ENCODE peak calls at places on chromosomes 2 and 18, in nine cellular contexts. D, F, T, B, W, R, L, I and A are unnamed samples.

GRCh38 chr2:234290671-234291070 is 206.2 kb downstream of the ARL4C start:
- DNase-seq in D (peak), F (no peak), T (no peak), B (peak), W (peak), R (peak), L (no peak), I (no peak), A (peak)

GRCh38 chr2:63790913-63791312 is 50.8 kb upstream of the UGP2 start:
- DNase-seq in D (no peak), F (no peak), T (peak), B (no peak), W (no peak), R (no peak), L (peak), I (peak), A (no peak)

GRCh38 chr2:155218945-155219344 is 520.5 kb downstream of the KCNJ3 start:
- DNase-seq in D (peak), F (no peak), T (no peak), B (peak), W (no peak), R (no peak), L (no peak), I (no peak), A (no peak)

GRCh38 chr2:100197643-100198153 is 55.3 kb upstream of the AFF3 start:
- DNase-seq in D (no peak), F (peak), T (peak), B (no peak), W (peak), R (no peak), L (peak), I (peak), A (no peak)

GRCh38 chr18:61657066-61657732 is 235.6 kb downstream of the RNF152 start:
- DNase-seq in D (no peak), F (no peak), T (no peak), B (no peak), W (no peak), R (no peak), L (no peak), I (no peak), A (no peak)

GRCh38 chr18:48947583-48947982 is 3.2 kb downstream of the SMAD7 start:
- DNase-seq in D (no peak), F (peak), T (no peak), B (no peak), W (no peak), R (peak), L (no peak), I (no peak), A (no peak)

GRCh38 chr2:102796337-102796736 is 34.5 kb downstream of the TMEM182 start:
- DNase-seq in D (no peak), F (no peak), T (no peak), B (no peak), W (peak), R (peak), L (no peak), I (no peak), A (no peak)

GRCh38 chr2:36376992-36377738 is 21.6 kb downstream of the CRIM1 start:
- DNase-seq in D (no peak), F (peak), T (no peak), B (no peak), W (no peak), R (no peak), L (no peak), I (no peak), A (no peak)

GRCh38 chr18:13500227-13500865 is 226.0 kb downstream of the FAM210A start:
- DNase-seq in D (no peak), F (peak), T (peak), B (no peak), W (peak), R (no peak), L (peak), I (peak), A (peak)

GRCh38 chr2:106531676-106532075 is 44.5 kb downstream of the CD8B2 start:
- DNase-seq in D (no peak), F (no peak), T (no peak), B (no peak), W (no peak), R (no peak), L (no peak), I (peak), A (no peak)

GRCh38 chr2:216911886-216912285 is 52.0 kb upstream of the TNP1 start:
- DNase-seq in D (no peak), F (no peak), T (peak), B (no peak), W (no peak), R (no peak), L (peak), I (peak), A (no peak)

GRCh38 chr2:225207026-225207425 is 164.8 kb upstream of the DOCK10 start:
- DNase-seq in D (no peak), F (no peak), T (no peak), B (no peak), W (no peak), R (no peak), L (no peak), I (no peak), A (no peak)

GRCh38 chr18:10330428-10330827 is 124.0 kb upstream of the APCDD1 start:
- DNase-seq in D (no peak), F (no peak), T (no peak), B (no peak), W (no peak), R (no peak), L (no peak), I (no peak), A (no peak)

GRCh38 chr2:216956820-216957493 is 97.1 kb upstream of the TNP1 start:
- DNase-seq in D (no peak), F (no peak), T (peak), B (no peak), W (no peak), R (no peak), L (no peak), I (peak), A (no peak)

GRCh38 chr18:10850828-10851227 is 298.5 kb downstream of the PIEZO2 start:
- DNase-seq in D (no peak), F (no peak), T (no peak), B (no peak), W (no peak), R (no peak), L (no peak), I (no peak), A (no peak)

GRCh38 chr18:29862824-29863223 is 1179.7 kb downstream of the DSC3 start:
- DNase-seq in D (no peak), F (no peak), T (no peak), B (no peak), W (no peak), R (no peak), L (no peak), I (no peak), A (no peak)

GRCh38 chr2:98479959-98480524 is 35.4 kb downstream of the INPP4A start:
- DNase-seq in D (peak), F (peak), T (peak), B (peak), W (peak), R (peak), L (no peak), I (peak), A (no peak)

GRCh38 chr2:220198911-220199310 is 571.5 kb downstream of the SLC4A3 start:
- DNase-seq in D (no peak), F (no peak), T (peak), B (no peak), W (no peak), R (no peak), L (peak), I (peak), A (no peak)

GRCh38 chr2:68993660-68994059 is 19.2 kb downstream of the GKN1 start:
- DNase-seq in D (no peak), F (no peak), T (no peak), B (no peak), W (no peak), R (no peak), L (no peak), I (no peak), A (no peak)

GRCh38 chr2:177334940-177335543 is 57.5 kb upstream of the AGPS start:
- DNase-seq in D (peak), F (no peak), T (peak), B (peak), W (peak), R (no peak), L (no peak), I (peak), A (no peak)

GRCh38 chr2:240857039-240858008 is 11.3 kb upstream of the AGXT start:
- DNase-seq in D (no peak), F (no peak), T (no peak), B (no peak), W (no peak), R (peak), L (no peak), I (no peak), A (no peak)

DNA sequence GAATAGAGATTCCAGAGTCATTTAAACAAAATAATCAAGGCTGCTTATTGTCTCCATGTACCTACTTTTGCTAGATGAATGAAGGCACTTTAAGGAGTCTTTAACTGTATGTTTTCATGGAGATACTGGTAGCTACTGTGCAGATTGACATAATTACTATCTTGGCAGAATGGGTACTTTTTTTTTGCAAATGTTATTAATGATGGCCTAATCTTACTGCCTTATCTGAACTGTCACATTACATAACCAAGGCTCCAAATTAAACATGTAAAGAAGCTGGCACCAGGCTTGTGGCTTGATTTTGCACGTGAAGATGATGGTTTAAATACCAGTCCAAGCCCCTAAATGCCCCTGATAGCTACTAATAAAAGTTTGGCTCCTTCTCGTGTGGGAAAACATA is 4.0 kb downstream of the TRIB2 start:
- DNase-seq in D (no peak), F (no peak), T (no peak), B (no peak), W (no peak), R (no peak), L (no peak), I (no peak), A (no peak)
- H3K4me3 ChIP-seq in D (no peak), F (peak), T (peak), B (no peak), W (peak), R (peak), L (peak), I (peak), A (no peak)

GRCh38 chr2:73895473-73895872 is 2.7 kb downstream of the ACTG2 start:
- DNase-seq in D (no peak), F (no peak), T (no peak), B (no peak), W (no peak), R (no peak), L (no peak), I (no peak), A (no peak)

GRCh38 chr2:73893764-73894474 is 1.1 kb downstream of the ACTG2 start:
- DNase-seq in D (no peak), F (no peak), T (no peak), B (no peak), W (no peak), R (no peak), L (no peak), I (no peak), A (no peak)

GRCh38 chr2:73894475-73894850 is 1.7 kb downstream of the ACTG2 start:
- DNase-seq in D (no peak), F (no peak), T (no peak), B (no peak), W (no peak), R (no peak), L (no peak), I (no peak), A (no peak)

GRCh38 chr2:73896362-73897239 is 3.8 kb downstream of the ACTG2 start:
- DNase-seq in D (peak), F (no peak), T (peak), B (no peak), W (peak), R (no peak), L (peak), I (peak), A (peak)

GRCh38 chr2:73894877-73895276 is 2.1 kb downstream of the ACTG2 start:
- DNase-seq in D (no peak), F (no peak), T (no peak), B (no peak), W (no peak), R (no peak), L (no peak), I (no peak), A (no peak)
- H3K4me3 ChIP-seq in D (no peak), F (no peak), T (peak), B (no peak), W (no peak), R (no peak), L (peak), I (no peak), A (no peak)

DNA sequence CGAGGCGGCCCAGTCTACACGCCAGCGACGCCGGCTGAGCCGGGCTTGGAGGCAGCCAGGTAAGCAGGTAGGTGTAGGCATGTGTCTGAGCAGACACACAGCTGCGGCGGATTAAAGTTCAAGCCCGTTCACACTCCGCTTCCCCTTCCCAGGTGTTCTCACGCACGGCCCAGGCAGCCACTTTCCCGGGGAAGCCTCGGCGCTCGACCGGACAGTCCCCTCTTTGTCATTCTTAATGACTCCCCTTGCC is 367 bp downstream of the TGFA start:
- DNase-seq in D (no peak), F (no peak), T (no peak), B (no peak), W (peak), R (peak), L (no peak), I (no peak), A (no peak)
- H3K4me3 ChIP-seq in D (no peak), F (peak), T (peak), B (peak), W (peak), R (peak), L (peak), I (peak), A (peak)

DNA sequence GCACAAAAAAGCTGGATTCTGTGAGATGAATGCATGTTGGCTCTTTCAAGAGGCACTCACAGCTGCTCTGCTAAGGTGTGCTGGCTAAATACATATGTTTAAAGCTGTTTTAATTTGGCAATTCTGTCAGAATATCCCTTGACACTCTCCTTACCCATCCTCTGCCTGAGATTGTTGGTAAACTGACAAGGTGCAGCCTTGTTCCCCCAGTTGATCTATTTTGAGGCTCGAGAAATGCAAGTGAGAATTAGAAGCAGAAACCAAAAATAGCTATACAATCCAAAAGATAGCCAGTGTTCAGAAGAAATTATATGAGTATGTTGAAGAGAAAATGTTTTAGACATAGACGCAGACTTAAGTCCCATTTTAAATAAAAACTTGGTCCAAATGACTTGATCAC is 971.7 kb upstream of the GYPC start:
- DNase-seq in D (peak), F (no peak), T (no peak), B (no peak), W (no peak), R (no peak), L (no peak), I (no peak), A (no peak)
- H3K4me3 ChIP-seq in D (no peak), F (no peak), T (no peak), B (no peak), W (no peak), R (no peak), L (no peak), I (no peak), A (no peak)